ENCODE peak calls at places on chromosomes 4 and X, in nine cellular contexts. One of them, this sample, is unnamed.

GRCh38 chr4:188061083-188061482 is 48.3 kb downstream of the TRIML2 start:
- DNase-seq in posterior vena cava: no peak
- DNase-seq in tibial artery: no peak
- DNase-seq in activated CD4-positive, alpha-beta T cell treated with anti-CD3 and anti-CD28 coated beads, Interleukin-2, amount 50 U/mL, for 4 hours: no peak
- DNase-seq in NCI-H1092 treated with DMSO at 0.1 percent for 48 hours: no peak
- DNase-seq in EL: no peak
- DNase-seq in Ammon's horn: no peak
- DNase-seq in GDM1: no peak
- DNase-seq in Calu3: no peak
- DNase-seq in this sample: no peak

GRCh38 chr4:168551211-168551610 is 54.4 kb downstream of the PALLD start:
- DNase-seq in EL: peak
- DNase-seq in Calu3: no peak
- DNase-seq in posterior vena cava: no peak
- DNase-seq in GDM1: no peak
- DNase-seq in NCI-H1092 treated with DMSO at 0.1 percent for 48 hours: no peak
- DNase-seq in activated CD4-positive, alpha-beta T cell treated with anti-CD3 and anti-CD28 coated beads, Interleukin-2, amount 50 U/mL, for 4 hours: no peak
- DNase-seq in Ammon's horn: no peak
- DNase-seq in tibial artery: no peak
- DNase-seq in this sample: no peak

GRCh38 chr4:105179539-105180401 is 33.1 kb downstream of the TET2 start:
- DNase-seq in Calu3: no peak
- DNase-seq in EL: peak
- DNase-seq in NCI-H1092 treated with DMSO at 0.1 percent for 48 hours: no peak
- DNase-seq in tibial artery: no peak
- DNase-seq in Ammon's horn: no peak
- DNase-seq in activated CD4-positive, alpha-beta T cell treated with anti-CD3 and anti-CD28 coated beads, Interleukin-2, amount 50 U/mL, for 4 hours: no peak
- DNase-seq in posterior vena cava: no peak
- DNase-seq in GDM1: no peak
- DNase-seq in this sample: no peak

GRCh38 chr4:16900325-16900724 is 1.9 kb upstream of the LDB2 start:
- DNase-seq in tibial artery: no peak
- DNase-seq in Ammon's horn: no peak
- DNase-seq in Calu3: no peak
- DNase-seq in NCI-H1092 treated with DMSO at 0.1 percent for 48 hours: no peak
- DNase-seq in posterior vena cava: no peak
- DNase-seq in EL: no peak
- DNase-seq in GDM1: no peak
- DNase-seq in activated CD4-positive, alpha-beta T cell treated with anti-CD3 and anti-CD28 coated beads, Interleukin-2, amount 50 U/mL, for 4 hours: no peak
- DNase-seq in this sample: no peak

GRCh38 chr4:74111990-74112389 is 13.0 kb upstream of the CXCL2 start:
- DNase-seq in EL: peak
- DNase-seq in Ammon's horn: peak
- DNase-seq in tibial artery: peak
- DNase-seq in activated CD4-positive, alpha-beta T cell treated with anti-CD3 and anti-CD28 coated beads, Interleukin-2, amount 50 U/mL, for 4 hours: no peak
- DNase-seq in Calu3: peak
- DNase-seq in posterior vena cava: no peak
- DNase-seq in NCI-H1092 treated with DMSO at 0.1 percent for 48 hours: no peak
- DNase-seq in GDM1: no peak
- DNase-seq in this sample: no peak

GRCh38 chr4:104424368-104424921 is 70.2 kb downstream of the CXXC4 start:
- DNase-seq in posterior vena cava: no peak
- DNase-seq in EL: no peak
- DNase-seq in tibial artery: no peak
- DNase-seq in NCI-H1092 treated with DMSO at 0.1 percent for 48 hours: peak
- DNase-seq in activated CD4-positive, alpha-beta T cell treated with anti-CD3 and anti-CD28 coated beads, Interleukin-2, amount 50 U/mL, for 4 hours: no peak
- DNase-seq in GDM1: no peak
- DNase-seq in Ammon's horn: peak
- DNase-seq in Calu3: no peak
- DNase-seq in this sample: no peak

GRCh38 chr4:144355809-144356757 is 215.6 kb upstream of the GYPA start:
- DNase-seq in Calu3: peak
- DNase-seq in EL: peak
- DNase-seq in NCI-H1092 treated with DMSO at 0.1 percent for 48 hours: no peak
- DNase-seq in activated CD4-positive, alpha-beta T cell treated with anti-CD3 and anti-CD28 coated beads, Interleukin-2, amount 50 U/mL, for 4 hours: no peak
- DNase-seq in GDM1: peak
- DNase-seq in Ammon's horn: peak
- DNase-seq in tibial artery: no peak
- DNase-seq in posterior vena cava: no peak
- DNase-seq in this sample: no peak

GRCh38 chr4:142558851-142559250 is 287.2 kb downstream of the INPP4B start:
- DNase-seq in Calu3: no peak
- DNase-seq in tibial artery: no peak
- DNase-seq in activated CD4-positive, alpha-beta T cell treated with anti-CD3 and anti-CD28 coated beads, Interleukin-2, amount 50 U/mL, for 4 hours: no peak
- DNase-seq in GDM1: no peak
- DNase-seq in EL: peak
- DNase-seq in Ammon's horn: no peak
- DNase-seq in posterior vena cava: no peak
- DNase-seq in NCI-H1092 treated with DMSO at 0.1 percent for 48 hours: no peak
- DNase-seq in this sample: no peak

GRCh38 chr4:55547461-55547770 is 707 bp upstream of the CLOCK start:
- DNase-seq in activated CD4-positive, alpha-beta T cell treated with anti-CD3 and anti-CD28 coated beads, Interleukin-2, amount 50 U/mL, for 4 hours: no peak
- DNase-seq in NCI-H1092 treated with DMSO at 0.1 percent for 48 hours: no peak
- DNase-seq in EL: no peak
- DNase-seq in Calu3: no peak
- DNase-seq in Ammon's horn: peak
- DNase-seq in GDM1: no peak
- DNase-seq in posterior vena cava: no peak
- DNase-seq in tibial artery: no peak
- DNase-seq in this sample: no peak

GRCh38 chrX:85930099-85930498 is 117.3 kb downstream of the CHM start:
- DNase-seq in tibial artery: no peak
- DNase-seq in activated CD4-positive, alpha-beta T cell treated with anti-CD3 and anti-CD28 coated beads, Interleukin-2, amount 50 U/mL, for 4 hours: no peak
- DNase-seq in Ammon's horn: no peak
- DNase-seq in EL: no peak
- DNase-seq in NCI-H1092 treated with DMSO at 0.1 percent for 48 hours: no peak
- DNase-seq in Calu3: no peak
- DNase-seq in posterior vena cava: no peak
- DNase-seq in GDM1: no peak
- DNase-seq in this sample: no peak

GRCh38 chr4:151169223-151169622 is 69.8 kb downstream of the RPS3A start:
- DNase-seq in EL: peak
- DNase-seq in tibial artery: peak
- DNase-seq in NCI-H1092 treated with DMSO at 0.1 percent for 48 hours: peak
- DNase-seq in Calu3: no peak
- DNase-seq in Ammon's horn: peak
- DNase-seq in posterior vena cava: peak
- DNase-seq in activated CD4-positive, alpha-beta T cell treated with anti-CD3 and anti-CD28 coated beads, Interleukin-2, amount 50 U/mL, for 4 hours: no peak
- DNase-seq in GDM1: no peak
- DNase-seq in this sample: no peak

GRCh38 chr4:15696866-15697265 is 6.0 kb upstream of the BST1 start:
- DNase-seq in activated CD4-positive, alpha-beta T cell treated with anti-CD3 and anti-CD28 coated beads, Interleukin-2, amount 50 U/mL, for 4 hours: no peak
- DNase-seq in Ammon's horn: no peak
- DNase-seq in posterior vena cava: no peak
- DNase-seq in GDM1: no peak
- DNase-seq in EL: no peak
- DNase-seq in NCI-H1092 treated with DMSO at 0.1 percent for 48 hours: no peak
- DNase-seq in Calu3: no peak
- DNase-seq in tibial artery: no peak
- DNase-seq in this sample: no peak

GRCh38 chr4:113750734-113751133 is 10.8 kb downstream of the CAMK2D start:
- DNase-seq in NCI-H1092 treated with DMSO at 0.1 percent for 48 hours: no peak
- DNase-seq in GDM1: no peak
- DNase-seq in activated CD4-positive, alpha-beta T cell treated with anti-CD3 and anti-CD28 coated beads, Interleukin-2, amount 50 U/mL, for 4 hours: no peak
- DNase-seq in EL: no peak
- DNase-seq in Calu3: no peak
- DNase-seq in posterior vena cava: peak
- DNase-seq in Ammon's horn: no peak
- DNase-seq in tibial artery: no peak
- DNase-seq in this sample: no peak

GRCh38 chr4:53653484-53654053 is 62.3 kb upstream of the LNX1 start:
- DNase-seq in tibial artery: no peak
- DNase-seq in posterior vena cava: no peak
- DNase-seq in Calu3: peak
- DNase-seq in Ammon's horn: no peak
- DNase-seq in GDM1: no peak
- DNase-seq in EL: peak
- DNase-seq in NCI-H1092 treated with DMSO at 0.1 percent for 48 hours: peak
- DNase-seq in activated CD4-positive, alpha-beta T cell treated with anti-CD3 and anti-CD28 coated beads, Interleukin-2, amount 50 U/mL, for 4 hours: no peak
- DNase-seq in this sample: no peak

GRCh38 chr4:121736735-121737351 is 28.1 kb downstream of the SMIM43 start:
- DNase-seq in tibial artery: peak
- DNase-seq in NCI-H1092 treated with DMSO at 0.1 percent for 48 hours: peak
- DNase-seq in Ammon's horn: peak
- DNase-seq in posterior vena cava: no peak
- DNase-seq in activated CD4-positive, alpha-beta T cell treated with anti-CD3 and anti-CD28 coated beads, Interleukin-2, amount 50 U/mL, for 4 hours: no peak
- DNase-seq in EL: peak
- DNase-seq in GDM1: peak
- DNase-seq in Calu3: peak
- DNase-seq in this sample: no peak

GRCh38 chrX:46279214-46279924 is 265.9 kb downstream of the ZNF674 start:
- DNase-seq in activated CD4-positive, alpha-beta T cell treated with anti-CD3 and anti-CD28 coated beads, Interleukin-2, amount 50 U/mL, for 4 hours: no peak
- DNase-seq in Calu3: no peak
- DNase-seq in NCI-H1092 treated with DMSO at 0.1 percent for 48 hours: no peak
- DNase-seq in tibial artery: no peak
- DNase-seq in Ammon's horn: peak
- DNase-seq in posterior vena cava: no peak
- DNase-seq in EL: no peak
- DNase-seq in GDM1: peak
- DNase-seq in this sample: no peak

GRCh38 chrX:69361286-69361926 is 142.7 kb upstream of the NALF2 start:
- DNase-seq in activated CD4-positive, alpha-beta T cell treated with anti-CD3 and anti-CD28 coated beads, Interleukin-2, amount 50 U/mL, for 4 hours: no peak
- DNase-seq in Calu3: no peak
- DNase-seq in NCI-H1092 treated with DMSO at 0.1 percent for 48 hours: no peak
- DNase-seq in GDM1: no peak
- DNase-seq in posterior vena cava: no peak
- DNase-seq in EL: peak
- DNase-seq in Ammon's horn: no peak
- DNase-seq in tibial artery: peak
- DNase-seq in this sample: no peak

GRCh38 chrX:111100191-111100590 is 4.2 kb downstream of the PAK3 start:
- DNase-seq in Ammon's horn: peak
- DNase-seq in NCI-H1092 treated with DMSO at 0.1 percent for 48 hours: peak
- DNase-seq in posterior vena cava: no peak
- DNase-seq in GDM1: no peak
- DNase-seq in activated CD4-positive, alpha-beta T cell treated with anti-CD3 and anti-CD28 coated beads, Interleukin-2, amount 50 U/mL, for 4 hours: no peak
- DNase-seq in tibial artery: no peak
- DNase-seq in Calu3: peak
- DNase-seq in EL: peak
- DNase-seq in this sample: no peak

GRCh38 chrX:100995469-100995868 is 26.0 kb downstream of the ARL13A start:
- DNase-seq in posterior vena cava: no peak
- DNase-seq in Ammon's horn: peak
- DNase-seq in tibial artery: no peak
- DNase-seq in GDM1: no peak
- DNase-seq in Calu3: no peak
- DNase-seq in activated CD4-positive, alpha-beta T cell treated with anti-CD3 and anti-CD28 coated beads, Interleukin-2, amount 50 U/mL, for 4 hours: peak
- DNase-seq in EL: peak
- DNase-seq in NCI-H1092 treated with DMSO at 0.1 percent for 48 hours: no peak
- DNase-seq in this sample: no peak

GRCh38 chr4:188428935-188429334 is 289.7 kb downstream of the TRIML1 start:
- DNase-seq in GDM1: no peak
- DNase-seq in NCI-H1092 treated with DMSO at 0.1 percent for 48 hours: peak
- DNase-seq in activated CD4-positive, alpha-beta T cell treated with anti-CD3 and anti-CD28 coated beads, Interleukin-2, amount 50 U/mL, for 4 hours: no peak
- DNase-seq in Ammon's horn: no peak
- DNase-seq in tibial artery: no peak
- DNase-seq in EL: peak
- DNase-seq in posterior vena cava: no peak
- DNase-seq in Calu3: no peak
- DNase-seq in this sample: no peak

GRCh38 chr4:61374612-61374920 is 174.4 kb downstream of the ADGRL3 start:
- DNase-seq in Ammon's horn: no peak
- DNase-seq in tibial artery: no peak
- DNase-seq in activated CD4-positive, alpha-beta T cell treated with anti-CD3 and anti-CD28 coated beads, Interleukin-2, amount 50 U/mL, for 4 hours: no peak
- DNase-seq in EL: no peak
- DNase-seq in GDM1: no peak
- DNase-seq in posterior vena cava: no peak
- DNase-seq in Calu3: no peak
- DNase-seq in NCI-H1092 treated with DMSO at 0.1 percent for 48 hours: peak
- DNase-seq in this sample: no peak

GRCh38 chr4:73727685-73728084 is 12.7 kb upstream of the CXCL8 start:
- DNase-seq in EL: no peak
- DNase-seq in Ammon's horn: no peak
- DNase-seq in Calu3: peak
- DNase-seq in posterior vena cava: no peak
- DNase-seq in GDM1: no peak
- DNase-seq in NCI-H1092 treated with DMSO at 0.1 percent for 48 hours: no peak
- DNase-seq in activated CD4-positive, alpha-beta T cell treated with anti-CD3 and anti-CD28 coated beads, Interleukin-2, amount 50 U/mL, for 4 hours: no peak
- DNase-seq in tibial artery: no peak
- DNase-seq in this sample: no peak

GRCh38 chr4:1588306-1588705 is 95.8 kb downstream of the FAM53A start:
- DNase-seq in NCI-H1092 treated with DMSO at 0.1 percent for 48 hours: no peak
- DNase-seq in GDM1: no peak
- DNase-seq in tibial artery: no peak
- DNase-seq in Ammon's horn: no peak
- DNase-seq in Calu3: no peak
- DNase-seq in activated CD4-positive, alpha-beta T cell treated with anti-CD3 and anti-CD28 coated beads, Interleukin-2, amount 50 U/mL, for 4 hours: no peak
- DNase-seq in posterior vena cava: peak
- DNase-seq in EL: no peak
- DNase-seq in this sample: no peak

GRCh38 chrX:69503228-69503834 is 795 bp upstream of the NALF2 start:
- DNase-seq in EL: no peak
- DNase-seq in GDM1: no peak
- DNase-seq in posterior vena cava: no peak
- DNase-seq in activated CD4-positive, alpha-beta T cell treated with anti-CD3 and anti-CD28 coated beads, Interleukin-2, amount 50 U/mL, for 4 hours: no peak
- DNase-seq in Ammon's horn: peak
- DNase-seq in Calu3: no peak
- DNase-seq in tibial artery: no peak
- DNase-seq in NCI-H1092 treated with DMSO at 0.1 percent for 48 hours: peak
- DNase-seq in this sample: no peak

GRCh38 chrX:49273181-49273727 is 3.7 kb downstream of the PPP1R3F start:
- DNase-seq in Calu3: no peak
- DNase-seq in posterior vena cava: peak
- DNase-seq in GDM1: no peak
- DNase-seq in NCI-H1092 treated with DMSO at 0.1 percent for 48 hours: no peak
- DNase-seq in EL: no peak
- DNase-seq in Ammon's horn: no peak
- DNase-seq in tibial artery: no peak
- DNase-seq in activated CD4-positive, alpha-beta T cell treated with anti-CD3 and anti-CD28 coated beads, Interleukin-2, amount 50 U/mL, for 4 hours: no peak
- DNase-seq in this sample: no peak

GRCh38 chrX:100939336-100939735 is 10.6 kb upstream of the XKRX start:
- DNase-seq in NCI-H1092 treated with DMSO at 0.1 percent for 48 hours: no peak
- DNase-seq in GDM1: no peak
- DNase-seq in EL: no peak
- DNase-seq in activated CD4-positive, alpha-beta T cell treated with anti-CD3 and anti-CD28 coated beads, Interleukin-2, amount 50 U/mL, for 4 hours: no peak
- DNase-seq in Calu3: no peak
- DNase-seq in posterior vena cava: no peak
- DNase-seq in tibial artery: no peak
- DNase-seq in Ammon's horn: no peak
- DNase-seq in this sample: no peak

GRCh38 chr4:118338981-118339765 is 13.6 kb downstream of the PRSS12 start:
- DNase-seq in posterior vena cava: no peak
- DNase-seq in EL: peak
- DNase-seq in Calu3: no peak
- DNase-seq in Ammon's horn: no peak
- DNase-seq in NCI-H1092 treated with DMSO at 0.1 percent for 48 hours: no peak
- DNase-seq in activated CD4-positive, alpha-beta T cell treated with anti-CD3 and anti-CD28 coated beads, Interleukin-2, amount 50 U/mL, for 4 hours: no peak
- DNase-seq in GDM1: no peak
- DNase-seq in tibial artery: no peak
- DNase-seq in this sample: no peak

GRCh38 chrX:115255003-115255402 is 21.1 kb upstream of the LRCH2 start:
- DNase-seq in EL: no peak
- DNase-seq in Ammon's horn: no peak
- DNase-seq in Calu3: no peak
- DNase-seq in NCI-H1092 treated with DMSO at 0.1 percent for 48 hours: no peak
- DNase-seq in posterior vena cava: no peak
- DNase-seq in tibial artery: no peak
- DNase-seq in GDM1: no peak
- DNase-seq in activated CD4-positive, alpha-beta T cell treated with anti-CD3 and anti-CD28 coated beads, Interleukin-2, amount 50 U/mL, for 4 hours: no peak
- DNase-seq in this sample: no peak

GRCh38 chrX:34849371-34849770 is 93.2 kb upstream of the FAM47B start:
- DNase-seq in tibial artery: no peak
- DNase-seq in Calu3: no peak
- DNase-seq in EL: peak
- DNase-seq in activated CD4-positive, alpha-beta T cell treated with anti-CD3 and anti-CD28 coated beads, Interleukin-2, amount 50 U/mL, for 4 hours: no peak
- DNase-seq in Ammon's horn: no peak
- DNase-seq in GDM1: no peak
- DNase-seq in posterior vena cava: no peak
- DNase-seq in NCI-H1092 treated with DMSO at 0.1 percent for 48 hours: no peak
- DNase-seq in this sample: no peak

GRCh38 chrX:72045552-72046277 is 86.0 kb downstream of the RTL5 start:
- DNase-seq in activated CD4-positive, alpha-beta T cell treated with anti-CD3 and anti-CD28 coated beads, Interleukin-2, amount 50 U/mL, for 4 hours: no peak
- DNase-seq in Calu3: no peak
- DNase-seq in NCI-H1092 treated with DMSO at 0.1 percent for 48 hours: no peak
- DNase-seq in posterior vena cava: no peak
- DNase-seq in tibial artery: no peak
- DNase-seq in Ammon's horn: no peak
- DNase-seq in GDM1: no peak
- DNase-seq in EL: no peak
- DNase-seq in this sample: no peak

This sample was measured in activated T-helper 9 cell treated with anti-CD3 and anti-CD28 coated beads, Interleukin-2, amount 50 U/mL, for 16 hours.